ENCODE peak calls at places on chromosomes 5 and 9, in five cellular contexts. C is GDM1; Q is stimulated activated effector memory CD8-positive, alpha-beta T cell treated with anti-CD3 and anti-CD28 coated beads, Interleukin-12 subunit alpha, Interleukin-12 subunit beta, amount 100 ng/mL, for 72 hours; Y is CD8-positive, alpha-beta T cell; G is NCI-H460. M is an unnamed sample.
A peak's percentile ranks its signal among the peaks of the same experiment; 100 is the strongest.

GRCh38 chr5:2213121-2213730 is 330.5 kb upstream of the IRX4 start:
- DNase-seq in Q (peak; percentile 36), C (no peak), Y (no peak), G (no peak), M (no peak)

GRCh38 chr9:112408819-112409218 is 28.9 kb downstream of the HSDL2 start:
- DNase-seq in Q (no peak), C (no peak), Y (no peak), G (no peak), M (no peak)

GRCh38 chr5:71937906-71938698 is 169.2 kb upstream of the MAP1B start:
- DNase-seq in Q (no peak), C (no peak), Y (no peak), G (no peak), M (no peak)

GRCh38 chr9:70574222-70574837 is 159.9 kb upstream of the KLF9 start:
- DNase-seq in C (no peak), Y (no peak), Q (no peak), G (no peak), M (no peak)

GRCh38 chr5:6597557-6597956 is 35.3 kb downstream of the NSUN2 start:
- DNase-seq in G (no peak), Q (no peak), C (no peak), Y (no peak), M (no peak)

GRCh38 chr5:136020383-136021015 is 8.3 kb upstream of the TGFBI start:
- DNase-seq in Q (peak; percentile 79), Y (no peak), C (peak; percentile 52), G (peak; percentile 84), M (no peak)

GRCh38 chr5:13189532-13189931 is 755.0 kb downstream of the DNAH5 start:
- DNase-seq in G (no peak), C (no peak), Q (no peak), Y (no peak), M (no peak)

GRCh38 chr5:124575731-124576130 is 170.7 kb downstream of the ZNF608 start:
- DNase-seq in Q (no peak), G (no peak), C (no peak), Y (no peak), M (no peak)

GRCh38 chr9:68750179-68750685 is 45.2 kb downstream of the PIP5K1B start:
- DNase-seq in C (no peak), G (peak; percentile 69), Q (no peak), Y (no peak), M (no peak)

GRCh38 chr5:71706906-71707305 is 12.2 kb upstream of the CARTPT start:
- DNase-seq in G (no peak), C (no peak), Q (no peak), Y (no peak), M (no peak)

GRCh38 chr5:54825005-54825404 is 160.4 kb downstream of the ESM1 start:
- DNase-seq in Y (no peak), C (no peak), G (no peak), Q (no peak), M (no peak)

GRCh38 chr5:83474170-83474796 is 2.7 kb downstream of the VCAN start:
- DNase-seq in G (peak; percentile 37), Q (peak; percentile 52), C (no peak), Y (no peak), M (peak; percentile 41)

GRCh38 chr9:6552033-6552737 is 93.3 kb downstream of the GLDC start:
- DNase-seq in C (no peak), Q (no peak), G (no peak), Y (no peak), M (no peak)

GRCh38 chr9:101307524-101308213 is 77.1 kb downstream of the BAAT start:
- DNase-seq in Y (no peak), C (no peak), G (no peak), Q (no peak), M (no peak)

GRCh38 chr5:40391642-40392041 is 288.1 kb upstream of the PTGER4 start:
- DNase-seq in G (no peak), Y (no peak), Q (no peak), C (no peak), M (no peak)

GRCh38 chr9:13841801-13842462 is 472.0 kb downstream of the NFIB start:
- DNase-seq in Y (no peak), G (no peak), C (no peak), Q (no peak), M (no peak)

GRCh38 chr5:128258387-128258786 is 174.8 kb downstream of the SLC12A2 start:
- DNase-seq in C (no peak), G (no peak), Y (no peak), Q (no peak), M (no peak)

M was measured in GM12891.